ENCODE peak calls at places on chromosomes 16 and 17, in five cellular contexts. One of them, this sample, is unnamed.

GRCh38 chr17:1959871-1960569 is 65.1 kb downstream of the RTN4RL1 start:
- DNase-seq in IMR-90: peak; percentile 61
- DNase-seq in GM23248: no peak
- DNase-seq in PC-9: no peak
- DNase-seq in A549: no peak
- DNase-seq in this sample: no peak

GRCh38 chr16:11134722-11135121 is 121.3 kb downstream of the SOCS1 start:
- DNase-seq in IMR-90: no peak
- DNase-seq in GM23248: no peak
- DNase-seq in PC-9: no peak
- DNase-seq in A549: no peak
- DNase-seq in this sample: no peak

GRCh38 chr17:44829558-44830358 is at the start of gene GJC1:
- DNase-seq in IMR-90: no peak
- DNase-seq in GM23248: peak; percentile 62
- DNase-seq in PC-9: peak; percentile 58
- DNase-seq in A549: peak; percentile 49
- DNase-seq in this sample: no peak

GRCh38 chr17:76271669-76272540 is 6.8 kb downstream of the UBALD2 start:
- DNase-seq in IMR-90: no peak
- DNase-seq in GM23248: no peak
- DNase-seq in PC-9: no peak
- DNase-seq in A549: no peak
- DNase-seq in this sample: no peak

GRCh38 chr17:8109669-8110455 is 8.5 kb downstream of the ALOXE3 start:
- DNase-seq in IMR-90: no peak
- DNase-seq in GM23248: peak; percentile 61
- DNase-seq in PC-9: peak; percentile 67
- DNase-seq in A549: peak; percentile 75
- DNase-seq in this sample: peak; percentile 55

GRCh38 chr16:63617047-63617989 is 1504.5 kb downstream of the CDH11 start:
- DNase-seq in IMR-90: no peak
- DNase-seq in GM23248: no peak
- DNase-seq in PC-9: no peak
- DNase-seq in A549: no peak
- DNase-seq in this sample: no peak

GRCh38 chr17:33929181-33929724 is 325.8 kb upstream of the CCL2 start:
- DNase-seq in IMR-90: no peak
- DNase-seq in GM23248: no peak
- DNase-seq in PC-9: no peak
- DNase-seq in A549: no peak
- DNase-seq in this sample: no peak

GRCh38 chr17:7352910-7353635 is 1.1 kb downstream of the KCTD11 start:
- DNase-seq in IMR-90: no peak
- DNase-seq in GM23248: peak; percentile 49
- DNase-seq in PC-9: no peak
- DNase-seq in A549: no peak
- DNase-seq in this sample: no peak

GRCh38 chr16:70726869-70727494 is 41.1 kb upstream of the MTSS2 start:
- DNase-seq in IMR-90: no peak
- DNase-seq in GM23248: no peak
- DNase-seq in PC-9: no peak
- DNase-seq in A549: no peak
- DNase-seq in this sample: no peak

GRCh38 chr17:77516902-77517301 is 376.1 kb downstream of the SEC14L1 start:
- DNase-seq in IMR-90: peak; percentile 79
- DNase-seq in GM23248: peak; percentile 72
- DNase-seq in PC-9: no peak
- DNase-seq in A549: no peak
- DNase-seq in this sample: no peak

GRCh38 chr16:73058616-73059409 is 10.9 kb upstream of the ZFHX3 start:
- DNase-seq in IMR-90: peak; percentile 43
- DNase-seq in GM23248: peak; percentile 68
- DNase-seq in PC-9: peak; percentile 34
- DNase-seq in A549: no peak
- DNase-seq in this sample: peak; percentile 48

GRCh38 chr16:80144191-80144590 is 396.6 kb upstream of the DYNLRB2 start:
- DNase-seq in IMR-90: peak; percentile 79
- DNase-seq in GM23248: peak; percentile 32
- DNase-seq in PC-9: no peak
- DNase-seq in A549: no peak
- DNase-seq in this sample: no peak

GRCh38 chr16:54347961-54348360 is 61.4 kb upstream of the IRX3 start:
- DNase-seq in IMR-90: no peak
- DNase-seq in GM23248: no peak
- DNase-seq in PC-9: no peak
- DNase-seq in A549: no peak
- DNase-seq in this sample: no peak

GRCh38 chr16:56932588-56933265 is 785 bp downstream of the HERPUD1 start:
- DNase-seq in IMR-90: peak; percentile 69
- DNase-seq in GM23248: peak; percentile 83
- DNase-seq in PC-9: peak; percentile 66
- DNase-seq in A549: peak; percentile 66
- DNase-seq in this sample: peak; percentile 48

GRCh38 chr17:7133424-7133823 is 18.8 kb upstream of the ASGR2 start:
- DNase-seq in IMR-90: no peak
- DNase-seq in GM23248: peak; percentile 24
- DNase-seq in PC-9: peak; percentile 25
- DNase-seq in A549: no peak
- DNase-seq in this sample: no peak

GRCh38 chr16:66695474-66695934 is 1.0 kb downstream of the CMTM4 start:
- DNase-seq in IMR-90: no peak
- DNase-seq in GM23248: no peak
- DNase-seq in PC-9: no peak
- DNase-seq in A549: no peak
- DNase-seq in this sample: no peak

GRCh38 chr17:58336456-58337094 is 8.0 kb upstream of the TSPOAP1 start:
- DNase-seq in IMR-90: peak; percentile 38
- DNase-seq in GM23248: peak; percentile 40
- DNase-seq in PC-9: no peak
- DNase-seq in A549: no peak
- DNase-seq in this sample: no peak

GRCh38 chr16:71808593-71809449 is at the start of gene AP1G1:
- DNase-seq in IMR-90: peak; percentile 99
- DNase-seq in GM23248: peak; percentile 99
- DNase-seq in PC-9: peak; percentile 92
- DNase-seq in A549: peak; percentile 98
- DNase-seq in this sample: peak; percentile 99

GRCh38 chr17:13786000-13786598 is 184.4 kb upstream of the HS3ST3A1 start:
- DNase-seq in IMR-90: peak; percentile 76
- DNase-seq in GM23248: peak; percentile 74
- DNase-seq in PC-9: no peak
- DNase-seq in A549: no peak
- DNase-seq in this sample: no peak

GRCh38 chr16:77780378-77780837 is 8.0 kb upstream of the VAT1L start:
- DNase-seq in IMR-90: peak; percentile 98
- DNase-seq in GM23248: peak; percentile 86
- DNase-seq in PC-9: no peak
- DNase-seq in A549: peak; percentile 27
- DNase-seq in this sample: peak; percentile 17

GRCh38 chr16:804193-805048 is 3.9 kb upstream of the GNG13 start:
- DNase-seq in IMR-90: no peak
- DNase-seq in GM23248: no peak
- DNase-seq in PC-9: no peak
- DNase-seq in A549: no peak
- DNase-seq in this sample: peak; percentile 53

GRCh38 chr17:61656721-61657217 is 65.8 kb upstream of the NACA2 start:
- DNase-seq in IMR-90: peak; percentile 17
- DNase-seq in GM23248: no peak
- DNase-seq in PC-9: no peak
- DNase-seq in A549: no peak
- DNase-seq in this sample: no peak

GRCh38 chr17:55005520-55005919 is 37.0 kb downstream of the STXBP4 start:
- DNase-seq in IMR-90: peak; percentile 12
- DNase-seq in GM23248: peak; percentile 13
- DNase-seq in PC-9: no peak
- DNase-seq in A549: no peak
- DNase-seq in this sample: no peak

GRCh38 chr17:4389079-4389478 is 22.6 kb upstream of the UBE2G1 start:
- DNase-seq in IMR-90: no peak
- DNase-seq in GM23248: no peak
- DNase-seq in PC-9: peak; percentile 36
- DNase-seq in A549: no peak
- DNase-seq in this sample: peak; percentile 59

GRCh38 chr16:71449020-71449419 is 7.2 kb upstream of the TLE7 start:
- DNase-seq in IMR-90: no peak
- DNase-seq in GM23248: no peak
- DNase-seq in PC-9: no peak
- DNase-seq in A549: no peak
- DNase-seq in this sample: no peak

GRCh38 chr16:28496844-28497243 is 2.4 kb downstream of the APOBR start:
- DNase-seq in IMR-90: no peak
- DNase-seq in GM23248: no peak
- DNase-seq in PC-9: no peak
- DNase-seq in A549: no peak
- DNase-seq in this sample: peak; percentile 34

GRCh38 chr16:78593352-78593751 is 493.9 kb downstream of the WWOX start:
- DNase-seq in IMR-90: no peak
- DNase-seq in GM23248: no peak
- DNase-seq in PC-9: no peak
- DNase-seq in A549: no peak
- DNase-seq in this sample: no peak

GRCh38 chr17:71080937-71081336 is 911.6 kb downstream of the KCNJ2 start:
- DNase-seq in IMR-90: no peak
- DNase-seq in GM23248: no peak
- DNase-seq in PC-9: no peak
- DNase-seq in A549: no peak
- DNase-seq in this sample: no peak

GRCh38 chr17:41957058-41957868 is 9.3 kb upstream of the CNP start:
- DNase-seq in IMR-90: peak; percentile 32
- DNase-seq in GM23248: no peak
- DNase-seq in PC-9: no peak
- DNase-seq in A549: no peak
- DNase-seq in this sample: no peak

GRCh38 chr17:57607553-57608120 is 137.5 kb downstream of the CCDC182 start:
- DNase-seq in IMR-90: no peak
- DNase-seq in GM23248: peak; percentile 33
- DNase-seq in PC-9: no peak
- DNase-seq in A549: no peak
- DNase-seq in this sample: peak; percentile 79

GRCh38 chr16:72925631-72925979 is 122.3 kb downstream of the ZFHX3 start:
- DNase-seq in IMR-90: no peak
- DNase-seq in GM23248: no peak
- DNase-seq in PC-9: no peak
- DNase-seq in A549: no peak
- DNase-seq in this sample: no peak

DNA sequence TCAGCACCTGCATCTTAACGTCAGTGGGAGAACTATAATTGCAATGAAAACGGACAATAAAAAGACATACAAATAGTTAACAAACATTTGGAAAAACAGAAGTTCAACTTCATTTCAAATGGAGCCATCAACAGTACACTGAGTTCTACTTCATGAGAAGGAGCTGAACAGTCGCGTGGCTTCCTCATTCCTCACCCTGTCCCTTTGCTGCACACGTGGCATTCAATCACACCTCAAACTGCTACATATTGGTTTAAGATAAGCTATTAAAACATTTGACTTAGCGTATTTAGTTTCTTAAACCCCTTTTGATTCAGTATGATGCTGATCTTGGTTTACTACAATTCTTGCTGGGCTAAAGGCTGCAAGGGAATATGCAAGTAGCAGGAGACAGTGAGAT is 76.8 kb downstream of the CDK5R1 start:
- DNase-seq in IMR-90: no peak
- DNase-seq in GM23248: no peak
- DNase-seq in PC-9: no peak
- DNase-seq in A549: no peak
- DNase-seq in this sample: no peak
- H3K4me3 ChIP-seq in IMR-90: no peak overlapping the region
- H3K4me3 ChIP-seq in GM23248: no peak overlapping the region
- H3K4me3 ChIP-seq in PC-9: no peak overlapping the region
- H3K4me3 ChIP-seq in A549: no peak overlapping the region
- H3K4me3 ChIP-seq in this sample: no peak overlapping the region

GRCh38 chr16:30187971-30188561 is 4.7 kb downstream of the CORO1A start:
- DNase-seq in IMR-90: no peak
- DNase-seq in GM23248: no peak
- DNase-seq in PC-9: no peak
- DNase-seq in A549: no peak
- DNase-seq in this sample: no peak
- H3K4me2 ChIP-seq in IMR-90: no peak overlapping the region
- H3K4me2 ChIP-seq in GM23248: no peak overlapping the region
- H3K4me2 ChIP-seq in PC-9: no peak overlapping the region
- H3K4me2 ChIP-seq in A549: no peak overlapping the region
- H3K4me2 ChIP-seq in this sample: no peak overlapping the region

DNA sequence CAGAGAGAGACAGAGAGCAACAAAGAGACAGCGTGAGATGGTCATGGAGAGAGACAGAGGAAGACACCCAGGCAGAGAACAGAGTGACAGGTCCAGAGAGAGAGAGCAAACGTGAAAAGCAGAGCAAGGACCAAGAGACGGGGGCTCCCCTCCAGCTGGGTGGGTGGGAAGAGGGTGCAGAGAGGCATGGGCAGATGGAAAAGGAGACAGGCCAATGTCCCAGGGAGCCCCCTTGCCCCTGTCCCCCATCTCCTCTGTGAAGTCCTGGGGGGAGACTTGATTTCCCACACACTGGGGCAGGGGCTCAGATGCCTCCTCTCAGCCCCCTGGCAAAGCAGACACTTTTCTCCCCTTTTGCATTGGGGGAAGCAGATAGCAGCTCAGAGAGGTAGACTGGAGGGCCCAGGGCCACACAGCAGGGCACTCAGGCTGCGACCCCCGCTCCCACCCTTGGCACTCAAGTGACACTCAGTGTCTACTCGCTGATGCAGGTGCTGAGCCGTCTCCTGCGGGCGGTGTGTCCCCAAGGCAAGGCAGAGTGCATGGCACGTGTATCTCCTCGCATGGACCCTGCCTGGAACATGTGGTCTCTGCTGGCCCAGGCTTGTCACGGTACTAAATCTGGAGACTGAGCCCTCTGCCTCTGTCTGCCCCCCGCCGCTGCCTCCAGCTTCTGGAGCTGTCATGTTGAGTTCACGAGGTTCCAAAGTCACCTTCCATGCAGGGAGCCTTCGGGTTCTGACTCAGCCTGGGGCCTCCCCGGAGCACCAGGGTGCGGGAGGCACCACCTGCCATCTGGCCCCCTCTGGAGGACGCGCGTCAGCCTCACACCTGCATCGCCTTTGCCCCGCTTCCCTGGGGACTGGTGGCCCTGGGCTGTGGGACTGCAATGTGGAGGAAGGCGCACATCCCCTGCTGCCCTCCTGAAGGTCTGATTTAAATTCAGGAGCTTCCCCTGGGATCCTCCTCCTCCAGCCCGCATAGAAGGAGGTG is 215.9 kb upstream of the GSE1 start:
- DNase-seq in IMR-90: no peak
- DNase-seq in GM23248: no peak
- DNase-seq in PC-9: peak; percentile 62
- DNase-seq in A549: no peak
- DNase-seq in this sample: peak; percentile 93
- H3K4me3 ChIP-seq in IMR-90: no peak overlapping the region
- H3K4me3 ChIP-seq in GM23248: no peak overlapping the region
- H3K4me3 ChIP-seq in PC-9: no peak overlapping the region
- H3K4me3 ChIP-seq in A549: no peak overlapping the region
- H3K4me3 ChIP-seq in this sample: no peak overlapping the region

DNA sequence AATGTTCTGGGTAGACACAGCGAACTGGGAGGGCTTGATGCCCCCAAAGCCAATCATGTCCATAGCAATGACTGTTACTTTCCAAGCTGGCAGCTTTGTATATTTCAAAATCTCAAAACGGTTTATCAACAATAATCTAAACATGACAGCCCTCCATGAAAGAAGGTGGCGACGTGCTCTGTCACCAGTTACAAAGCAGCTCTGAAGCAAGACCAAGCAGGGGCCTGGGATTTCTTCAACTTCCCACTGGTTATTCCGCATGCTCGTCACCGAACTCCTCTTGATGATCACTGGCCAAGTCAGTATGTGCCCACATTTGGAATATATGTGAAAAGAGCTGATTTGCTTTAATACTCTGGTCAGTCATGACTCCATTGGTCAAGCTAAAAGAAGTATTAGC is 175.6 kb downstream of the VPS53 start:
- DNase-seq in IMR-90: no peak
- DNase-seq in GM23248: no peak
- DNase-seq in PC-9: no peak
- DNase-seq in A549: no peak
- DNase-seq in this sample: no peak
- H3K4me2 ChIP-seq in IMR-90: no peak overlapping the region
- H3K4me2 ChIP-seq in GM23248: no peak overlapping the region
- H3K4me2 ChIP-seq in PC-9: no peak overlapping the region
- H3K4me2 ChIP-seq in A549: no peak overlapping the region
- H3K4me2 ChIP-seq in this sample: no peak overlapping the region